ENCODE peak calls at places on chromosomes 3 and 15, in five cellular contexts. W, N, K, C and H are unnamed samples.

GRCh38 chr3:132161608-132162007 is 126.8 kb upstream of the CPNE4 start:
- DNase-seq in W (no peak), N (no peak), K (no peak), C (no peak), H (no peak)

GRCh38 chr3:160174621-160175020 is 50.6 kb upstream of the C3orf80 start:
- DNase-seq in W (no peak), N (no peak), K (no peak), C (no peak), H (no peak)

GRCh38 chr15:94295275-94295674 is 63.9 kb downstream of the MCTP2 start:
- DNase-seq in W (no peak), N (no peak), K (no peak), C (no peak), H (no peak)

GRCh38 chr3:32226875-32227500 is 11.5 kb upstream of the CMTM8 start:
- DNase-seq in W (no peak), N (no peak), K (no peak), C (no peak), H (no peak)

GRCh38 chr3:10215578-10216368 is 32.5 kb upstream of the TATDN2 start:
- DNase-seq in W (no peak), N (no peak), K (no peak), C (no peak), H (no peak)

GRCh38 chr3:170356596-170357175 is 829 bp upstream of the SKIL start:
- DNase-seq in W (peak), N (no peak), K (no peak), C (no peak), H (peak)

GRCh38 chr3:44721231-44722102 is 8.0 kb upstream of the ZNF501 start:
- DNase-seq in W (no peak), N (no peak), K (no peak), C (peak), H (no peak)

GRCh38 chr3:14200841-14201240 is 22.2 kb downstream of the LSM3 start:
- DNase-seq in W (no peak), N (no peak), K (no peak), C (no peak), H (no peak)

GRCh38 chr15:59168536-59168935 is 38.1 kb upstream of the LDHAL6B start:
- DNase-seq in W (no peak), N (no peak), K (no peak), C (no peak), H (peak)

GRCh38 chr3:52865994-52866393 is 31.2 kb upstream of the MUSTN1 start:
- DNase-seq in W (no peak), N (no peak), K (no peak), C (no peak), H (no peak)

GRCh38 chr15:57064033-57064432 is 145.6 kb downstream of the TCF12 start:
- DNase-seq in W (no peak), N (no peak), K (no peak), C (no peak), H (no peak)

GRCh38 chr3:8891328-8891727 is 71.9 kb downstream of the RAD18 start:
- DNase-seq in W (no peak), N (no peak), K (no peak), C (no peak), H (no peak)

GRCh38 chr3:51819709-51820406 is 40.8 kb upstream of the IQCF6 start:
- DNase-seq in W (no peak), N (no peak), K (no peak), C (peak), H (peak)

GRCh38 chr3:48151807-48152427 is 36.3 kb downstream of the CDC25A start:
- DNase-seq in W (no peak), N (no peak), K (no peak), C (no peak), H (no peak)

GRCh38 chr15:100765458-100766224 is 114.0 kb upstream of the ALDH1A3 start:
- DNase-seq in W (no peak), N (no peak), K (no peak), C (no peak), H (no peak)

GRCh38 chr3:22159004-22159695 is 408.1 kb upstream of the ZNF385D start:
- DNase-seq in W (no peak), N (no peak), K (no peak), C (peak), H (peak)

GRCh38 chr3:5767304-5767703 is 579.8 kb downstream of the EDEM1 start:
- DNase-seq in W (no peak), N (no peak), K (no peak), C (no peak), H (no peak)

GRCh38 chr3:159674583-159674982 is 314.1 kb upstream of the IL12A start:
- DNase-seq in W (no peak), N (no peak), K (no peak), C (no peak), H (no peak)

GRCh38 chr3:112132975-112133448 is at the start of gene GCSAM:
- DNase-seq in W (peak), N (no peak), K (no peak), C (peak), H (no peak)

GRCh38 chr15:78681306-78682012 is 40.4 kb upstream of the CHRNB4 start:
- DNase-seq in W (no peak), N (no peak), K (peak), C (no peak), H (no peak)

GRCh38 chr3:81666502-81667121 is 94.8 kb downstream of the GBE1 start:
- DNase-seq in W (no peak), N (no peak), K (no peak), C (peak), H (no peak)

GRCh38 chr3:117473981-117474563 is 764.5 kb downstream of the TUSC7 start:
- DNase-seq in W (no peak), N (peak), K (peak), C (no peak), H (no peak)

GRCh38 chr3:59436164-59436958 is 386.5 kb upstream of the CFAP20DC start:
- DNase-seq in W (no peak), N (no peak), K (no peak), C (no peak), H (no peak)

GRCh38 chr3:147945968-147946519 is 536.9 kb downstream of the ZIC1 start:
- DNase-seq in W (no peak), N (no peak), K (no peak), C (peak), H (peak)

GRCh38 chr3:23308986-23309625 is 106.0 kb downstream of the UBE2E2 start:
- DNase-seq in W (no peak), N (no peak), K (no peak), C (no peak), H (no peak)

GRCh38 chr3:138781012-138781470 is 53.7 kb downstream of the PIK3CB start:
- DNase-seq in W (no peak), N (no peak), K (no peak), C (peak), H (no peak)